ENCODE peak calls at places on chromosomes 16 and 17, in six cellular contexts. S is astrocyte of the cerebellum, X is left ventricle myocardium inferior, J is upper lobe of right lung, W is adrenal gland, U is A673. I is an unnamed sample.

GRCh38 chr17:31467502-31468256 is 76.2 kb downstream of the RAB11FIP4 start:
- DNase-seq in S (no peak), X (peak), W (no peak), U (no peak), J (no peak), I (no peak)

GRCh38 chr17:14616508-14616907 is 315.6 kb downstream of the HS3ST3B1 start:
- DNase-seq in X (no peak), W (no peak), J (no peak), U (no peak), S (no peak), I (peak)

GRCh38 chr17:51995797-51996403 is 162.6 kb downstream of the CA10 start:
- DNase-seq in J (no peak), S (no peak), X (no peak), W (no peak), U (no peak), I (no peak)

GRCh38 chr17:32584792-32585191 is 98.0 kb downstream of the CDK5R1 start:
- DNase-seq in W (no peak), U (no peak), S (no peak), J (no peak), X (no peak), I (no peak)

GRCh38 chr16:69448470-69449193 is 24.2 kb downstream of the CYB5B start:
- DNase-seq in X (no peak), U (peak), S (no peak), W (no peak), J (no peak), I (peak)

GRCh38 chr17:47204722-47205418 is 4.3 kb upstream of the MYL4 start:
- DNase-seq in W (peak), X (peak), S (no peak), U (no peak), J (no peak), I (no peak)

GRCh38 chr17:13362341-13363122 is 239.2 kb downstream of the HS3ST3A1 start:
- DNase-seq in J (no peak), S (no peak), U (no peak), W (no peak), X (no peak), I (no peak)

GRCh38 chr17:17693253-17693954 is 12.1 kb downstream of the RAI1 start:
- DNase-seq in J (peak), X (peak), W (peak), U (peak), S (no peak), I (no peak)

GRCh38 chr16:28166394-28167208 is 45.2 kb downstream of the XPO6 start:
- DNase-seq in W (no peak), J (no peak), S (no peak), U (no peak), X (no peak), I (no peak)

GRCh38 chr17:77609553-77610517 is 348.7 kb upstream of the TNRC6C start:
- DNase-seq in J (peak), S (no peak), W (peak), X (no peak), U (no peak), I (no peak)

GRCh38 chr16:10851512-10851911 is 25.5 kb upstream of the CIITA start:
- DNase-seq in W (no peak), U (no peak), X (no peak), J (no peak), S (no peak), I (no peak)

GRCh38 chr17:1203111-1203966 is 23.6 kb upstream of the ABR start:
- DNase-seq in W (peak), S (peak), J (peak), U (peak), X (peak), I (no peak)

GRCh38 chr17:3813171-3813570 is 12.2 kb upstream of the ITGAE start:
- DNase-seq in U (no peak), S (no peak), J (no peak), W (peak), X (no peak), I (no peak)

GRCh38 chr16:77869997-77870813 is 81.8 kb downstream of the VAT1L start:
- DNase-seq in J (no peak), X (peak), W (peak), U (peak), S (peak), I (no peak)

GRCh38 chr16:77868478-77868877 is 80.1 kb downstream of the VAT1L start:
- DNase-seq in U (no peak), J (no peak), W (no peak), X (no peak), S (no peak), I (no peak)

GRCh38 chr16:77866769-77867168 is 78.4 kb downstream of the VAT1L start:
- DNase-seq in W (no peak), X (no peak), J (no peak), S (no peak), U (no peak), I (no peak)

GRCh38 chr16:77871932-77872331 is 83.6 kb downstream of the VAT1L start:
- DNase-seq in J (no peak), S (no peak), W (no peak), U (no peak), X (no peak), I (no peak)

GRCh38 chr16:77868052-77868451 is 79.7 kb downstream of the VAT1L start:
- DNase-seq in J (no peak), S (no peak), U (no peak), X (no peak), W (no peak), I (no peak)
- H3K4me3 ChIP-seq in J (no peak), S (no peak), U (no peak), X (no peak), W (no peak), I (no peak)

DNA sequence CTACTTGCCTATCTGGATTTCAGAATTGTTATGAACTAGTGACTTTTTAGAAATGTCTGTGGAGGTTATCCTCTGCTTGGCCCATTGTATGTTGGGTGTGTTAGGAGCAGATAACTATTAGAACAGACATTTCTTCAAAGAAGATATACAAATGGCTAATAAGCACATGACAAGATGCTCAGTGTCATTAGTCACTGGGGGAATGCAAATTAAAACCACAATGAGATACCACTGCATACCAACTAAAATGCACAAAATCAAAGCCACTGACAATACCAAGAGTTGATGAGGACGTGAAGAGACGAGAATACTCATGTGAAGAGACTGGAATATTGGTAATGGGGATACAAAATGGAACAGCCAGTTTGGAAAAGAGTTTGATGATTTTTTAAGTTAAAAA is 39.2 kb downstream of the CEP112 start:
- DNase-seq in X (no peak), S (no peak), W (no peak), U (no peak), J (no peak), I (no peak)
- TF ChIP-seq CTCF in X (no peak), S (no peak), W (no peak), U (no peak), J (no peak), I (no peak)

GRCh38 chr16:11966173-11966572 is 1.2 kb downstream of the TNFRSF17 start:
- DNase-seq in J (no peak), W (no peak), X (no peak), U (no peak), S (no peak), I (no peak)

GRCh38 chr16:11967195-11967911 is 2.3 kb downstream of the TNFRSF17 start:
- DNase-seq in J (no peak), U (no peak), X (no peak), W (no peak), S (no peak), I (no peak)

GRCh38 chr16:11972128-11972527 is 4.4 kb upstream of the SNX29 start:
- DNase-seq in X (no peak), S (no peak), W (peak), U (peak), J (no peak), I (no peak)

GRCh38 chr16:11964761-11965539 is at the start of gene TNFRSF17:
- DNase-seq in S (no peak), J (no peak), U (no peak), W (no peak), X (no peak), I (no peak)

DNA sequence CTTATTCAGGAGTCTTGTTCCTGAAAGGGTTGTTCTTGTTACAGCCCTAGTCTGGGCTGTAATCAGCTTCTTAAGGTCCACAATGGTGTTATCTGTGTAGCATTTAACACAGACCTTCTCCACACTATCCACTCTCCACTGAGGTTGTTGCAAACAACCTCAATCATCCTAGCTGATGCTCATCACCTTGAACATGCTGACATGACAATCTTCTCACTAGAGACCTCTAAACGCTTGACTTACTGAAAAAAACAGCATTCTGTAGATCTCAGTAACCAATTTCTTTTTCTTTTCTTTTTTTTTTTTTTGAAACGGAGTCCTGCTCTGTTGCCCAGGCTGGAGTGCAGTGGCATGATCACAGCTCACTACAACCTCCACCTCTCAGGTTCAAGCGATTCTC is 3.6 kb downstream of the TNFRSF17 start:
- DNase-seq in X (no peak), S (no peak), J (no peak), W (no peak), U (no peak), I (no peak)
- H3K4me3 ChIP-seq in X (no peak), S (no peak), J (no peak), W (no peak), U (no peak), I (no peak)

GRCh38 chr16:50322333-50322732 is 46.5 kb downstream of the BRD7 start:
- DNase-seq in W (no peak), U (no peak), S (no peak), J (no peak), X (no peak), I (no peak)

GRCh38 chr16:50324345-50324744 is 44.4 kb downstream of the BRD7 start:
- DNase-seq in W (no peak), U (no peak), J (no peak), X (no peak), S (no peak), I (no peak)

GRCh38 chr16:50326264-50326663 is 42.5 kb downstream of the BRD7 start:
- DNase-seq in S (no peak), J (no peak), X (no peak), U (no peak), W (peak), I (no peak)

GRCh38 chr16:50320310-50320709 is 48.5 kb downstream of the BRD7 start:
- DNase-seq in J (no peak), U (no peak), S (no peak), W (no peak), X (no peak), I (no peak)

GRCh38 chr16:50323335-50324011 is 45.3 kb downstream of the BRD7 start:
- DNase-seq in W (peak), U (peak), S (no peak), J (no peak), X (no peak), I (no peak)
- TF ChIP-seq CTCF in W (peak), U (peak), S (peak), J (no peak), X (no peak), I (no peak)

GRCh38 chr17:48612456-48612853 is 1.6 kb upstream of the HOXB7 start:
- DNase-seq in J (no peak), U (peak), X (no peak), W (no peak), S (no peak), I (no peak)

GRCh38 chr17:48613862-48614694 is 1.0 kb downstream of the HOXB8 start:
- DNase-seq in X (no peak), U (peak), J (no peak), S (no peak), W (no peak), I (no peak)

GRCh38 chr17:48614904-48615211 is 234 bp downstream of the HOXB8 start:
- DNase-seq in J (no peak), S (no peak), X (no peak), W (no peak), U (peak), I (no peak)

GRCh38 chr17:48611681-48612455 is 1.1 kb upstream of the HOXB7 start:
- DNase-seq in U (peak), W (peak), X (no peak), J (no peak), S (no peak), I (no peak)

DNA sequence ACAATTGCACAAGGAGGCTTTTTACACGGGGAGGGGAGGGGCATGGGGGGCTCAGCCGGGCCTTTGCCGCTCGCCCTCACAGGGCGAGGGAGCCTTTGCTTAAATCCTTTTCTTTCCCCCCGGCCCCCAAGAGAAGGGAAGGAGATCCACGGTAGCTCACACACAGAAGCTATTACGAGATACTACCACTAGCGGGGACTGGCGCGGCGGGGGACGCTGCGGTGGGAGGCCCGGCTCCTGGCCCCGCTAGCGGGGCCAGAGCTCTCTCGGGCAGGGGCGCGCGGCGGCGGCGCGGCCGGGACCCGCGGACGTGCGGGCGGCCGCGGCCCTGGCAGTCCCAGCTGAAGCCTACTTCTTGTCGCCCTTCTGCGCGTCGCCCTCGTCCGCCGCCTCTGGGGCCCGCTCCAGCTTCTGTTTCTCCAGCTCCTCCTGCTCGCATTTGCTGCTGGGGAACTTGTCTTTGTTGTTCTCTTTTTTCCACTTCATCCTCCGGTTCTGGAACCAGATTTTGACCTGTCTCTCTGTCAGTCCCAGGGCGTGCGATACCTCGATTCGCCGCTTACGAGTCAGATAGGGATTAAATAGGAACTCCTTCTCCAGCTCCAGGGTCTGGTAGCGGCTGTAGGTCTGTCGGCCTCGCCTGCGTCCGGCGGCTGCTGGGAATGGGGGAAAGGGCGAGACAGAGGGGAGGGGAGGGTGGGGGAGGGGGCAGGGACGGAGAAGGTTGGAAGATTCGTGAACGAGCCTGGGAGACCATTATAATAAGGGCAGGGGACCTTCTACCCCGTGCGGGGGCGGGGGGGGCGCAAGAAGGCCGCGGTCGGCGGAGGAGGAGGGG is 2.0 kb downstream of the HOXB8 start:
- DNase-seq in S (no peak), J (no peak), W (peak), U (peak), X (no peak), I (no peak)
- H3K4me3 ChIP-seq in S (no peak), J (peak), W (no peak), U (peak), X (peak), I (peak)

GRCh38 chr17:40443196-40443987 is at the start of gene IGFBP4:
- DNase-seq in J (peak), X (peak), W (peak), U (peak), S (no peak), I (no peak)
- TF ChIP-seq CTCF in J (peak), X (peak), W (no peak), U (peak), S (no peak), I (peak)

GRCh38 chr17:43416998-43417891 is 18.5 kb downstream of the ARL4D start:
- DNase-seq in U (no peak), J (peak), S (no peak), X (peak), W (peak), I (no peak)
- H3K4me3 ChIP-seq in U (no peak), J (no peak), S (no peak), X (peak), W (no peak), I (no peak)

DNA sequence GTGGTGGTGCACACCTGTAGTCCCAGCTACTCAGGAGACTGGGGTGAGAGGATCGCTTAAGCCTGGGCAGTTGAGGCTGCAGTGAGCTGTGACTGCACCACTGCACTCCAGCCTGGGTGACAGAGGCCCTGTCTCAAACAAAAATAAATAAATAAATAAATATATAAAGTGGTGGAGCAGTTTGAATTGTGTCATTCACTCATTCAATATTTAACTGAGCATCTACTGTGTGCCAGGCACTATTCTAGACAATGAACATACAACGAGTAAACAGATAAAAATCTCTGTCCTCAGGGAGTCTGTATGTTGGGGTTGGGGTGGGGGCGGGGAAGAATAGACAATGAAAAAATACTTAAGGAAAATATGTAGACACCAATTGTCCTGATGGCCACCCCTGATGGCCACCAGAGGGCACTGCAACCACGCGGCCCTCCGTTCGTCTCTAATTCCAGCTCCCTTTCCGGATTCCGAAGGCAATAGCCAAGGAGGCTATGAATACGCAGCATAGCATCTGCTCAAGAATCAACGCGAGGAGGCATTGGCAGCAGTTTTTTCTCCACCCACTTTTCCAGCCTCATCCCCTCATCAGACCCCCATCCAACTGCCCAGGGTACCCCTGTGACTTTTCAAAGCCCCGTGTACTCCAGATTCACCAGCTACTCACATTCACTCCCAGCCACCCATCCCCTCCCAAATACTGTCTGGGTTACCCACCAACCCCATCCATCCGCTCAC is 21.4 kb downstream of the QPRT start:
- DNase-seq in W (peak), J (peak), U (peak), S (peak), X (peak), I (peak)
- TF ChIP-seq CTCF in W (peak), J (peak), U (peak), S (peak), X (peak), I (peak)

I was measured in AG04449.